ENCODE peak calls at places on chromosomes 6 and 20, in ten cellular contexts. V is neuronal stem cell, J is tibial nerve, E is HepG2, D is cardiac muscle cell, O is lower lobe of right lung, W is GM23248, U is heart right ventricle, B is PC-3, X is H9. Q is an unnamed sample.
A peak's percentile ranks its signal among the peaks of the same experiment; 100 is the strongest.

GRCh38 chr6:34593741-34594140 is 37.6 kb upstream of the SPDEF start:
- DNase-seq in X (no peak), E (no peak), B (no peak), O (no peak), V (no peak), W (no peak), D (no peak), J (no peak), U (no peak), Q (no peak)

GRCh38 chr6:23890543-23891227 is 235.3 kb upstream of the NRSN1 start:
- DNase-seq in J (no peak), X (no peak), D (peak; percentile 21), E (no peak), V (no peak), O (no peak), B (peak; percentile 47), U (no peak), W (peak; percentile 52), Q (no peak)

GRCh38 chr6:5294392-5295211 is 33.3 kb downstream of the FARS2 start:
- DNase-seq in W (no peak), J (no peak), B (no peak), D (no peak), X (no peak), V (no peak), E (no peak), O (no peak), U (no peak), Q (no peak)

GRCh38 chr6:13812359-13812642 is 2.1 kb downstream of the MCUR1 start:
- DNase-seq in D (no peak), B (no peak), X (no peak), U (no peak), V (no peak), W (no peak), E (no peak), O (no peak), J (no peak), Q (no peak)

GRCh38 chr20:51354769-51355319 is 187.7 kb downstream of the NFATC2 start:
- DNase-seq in X (no peak), U (no peak), B (peak; percentile 98), E (no peak), W (peak; percentile 82), D (no peak), V (no peak), J (no peak), O (no peak), Q (no peak)

GRCh38 chr20:52539891-52540290 is 348.3 kb upstream of the ZFP64 start:
- DNase-seq in D (no peak), V (no peak), E (no peak), U (no peak), W (no peak), B (peak; percentile 23), J (no peak), X (no peak), O (no peak), Q (no peak)

GRCh38 chr20:10922941-10923340 is 249.1 kb upstream of the JAG1 start:
- DNase-seq in J (no peak), B (peak; percentile 97), D (peak; percentile 90), E (no peak), V (no peak), U (no peak), W (peak; percentile 80), O (no peak), X (no peak), Q (no peak)

GRCh38 chr6:23394699-23395098 is 731.3 kb upstream of the NRSN1 start:
- DNase-seq in X (no peak), V (no peak), W (no peak), E (no peak), U (no peak), O (no peak), J (no peak), B (no peak), D (peak; percentile 1), Q (no peak)

GRCh38 chr6:6714498-6715360 is 126.2 kb downstream of the LY86 start:
- DNase-seq in V (no peak), O (no peak), X (no peak), W (no peak), B (no peak), E (no peak), J (no peak), U (no peak), D (no peak), Q (no peak)

GRCh38 chr6:78605909-78606446 is 261.4 kb upstream of the IRAK1BP1 start:
- DNase-seq in J (no peak), X (no peak), W (peak; percentile 86), E (no peak), U (no peak), B (peak; percentile 77), O (no peak), D (peak; percentile 76), V (no peak), Q (no peak)

GRCh38 chr20:33994624-33994913 is 858 bp downstream of the RALY start:
- DNase-seq in X (no peak), O (no peak), D (no peak), W (no peak), E (no peak), J (no peak), U (no peak), B (no peak), V (no peak), Q (no peak)

GRCh38 chr20:33995053-33995816 is 1.5 kb downstream of the RALY start:
- DNase-seq in J (no peak), X (no peak), V (no peak), W (peak; percentile 60), D (peak; percentile 35), U (no peak), E (no peak), O (no peak), B (no peak), Q (no peak)

GRCh38 chr20:34004227-34004626 is 10.5 kb downstream of the RALY start:
- DNase-seq in O (no peak), W (no peak), B (no peak), U (no peak), D (no peak), E (no peak), V (no peak), J (no peak), X (no peak), Q (no peak)

GRCh38 chr20:34001378-34001777 is 7.7 kb downstream of the RALY start:
- DNase-seq in W (no peak), O (no peak), B (no peak), E (no peak), U (no peak), D (no peak), J (no peak), V (no peak), X (no peak), Q (no peak)

DNA sequence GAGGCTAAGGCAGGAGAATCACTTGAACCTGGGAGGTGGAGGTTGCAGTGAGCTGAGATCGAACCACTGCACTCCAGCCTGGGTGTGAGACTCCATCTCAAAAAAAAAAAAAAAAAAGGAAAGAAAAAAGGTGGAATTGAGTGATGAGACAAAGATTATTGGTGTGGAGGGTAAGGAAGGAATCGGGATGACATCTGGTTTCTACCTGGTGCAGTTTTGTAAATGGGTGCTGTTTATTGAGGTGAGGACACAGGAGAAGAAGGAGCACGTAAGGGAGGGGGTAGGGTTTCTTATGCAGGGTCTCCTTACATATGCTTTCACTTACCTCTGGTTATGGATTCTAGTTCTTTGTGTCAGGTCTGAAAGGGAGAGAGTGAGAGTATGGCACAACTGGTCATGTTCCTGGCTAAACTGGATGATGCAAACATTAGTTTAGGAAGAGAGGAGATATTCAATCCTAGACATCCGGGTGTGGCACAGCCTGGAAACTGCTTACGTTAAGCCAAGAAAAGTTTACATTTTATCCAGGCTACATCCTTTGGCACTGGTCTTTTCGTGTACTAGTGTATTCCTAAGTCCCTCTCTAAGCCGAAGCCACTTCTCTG is 5.4 kb downstream of the RALY start:
- DNase-seq in X (no peak), O (no peak), D (no peak), U (no peak), W (peak; percentile 22), V (no peak), J (no peak), E (no peak), B (no peak), Q (no peak)
- H3K4me1 ChIP-seq in X (peaks cover 9% of the 10 kb centered on the region), O (peaks cover 87% of the 10 kb centered on the region), D (peaks cover 10% of the 10 kb centered on the region), U (peaks cover 77% of the 10 kb centered on the region), W (peaks cover 16% of the 10 kb centered on the region), V (peaks cover 13% of the 10 kb centered on the region), J (peaks cover 42% of the 10 kb centered on the region), E (peaks cover 92% of the 10 kb centered on the region), B (peaks cover 9% of the 10 kb centered on the region), Q (peaks cover 42% of the 10 kb centered on the region)

GRCh38 chr6:117617766-117618035 is 15.4 kb upstream of the GOPC start:
- DNase-seq in O (no peak), V (no peak), W (no peak), B (no peak), X (no peak), J (no peak), D (no peak), U (no peak), E (no peak), Q (no peak)
- H3K4me1 ChIP-seq in O (no peaks in the 10 kb centered on the region), V (no peaks in the 10 kb centered on the region), W (peaks cover 10% of the 10 kb centered on the region), B (no peaks in the 10 kb centered on the region), X (peaks cover 2% of the 10 kb centered on the region), J (no peaks in the 10 kb centered on the region), D (no peaks in the 10 kb centered on the region), U (no peaks in the 10 kb centered on the region), E (no peaks in the 10 kb centered on the region), Q (no peaks in the 10 kb centered on the region)

GRCh38 chr20:23010096-23010495 is 25.0 kb upstream of the SSTR4 start:
- DNase-seq in X (no peak), B (no peak), E (no peak), V (no peak), O (no peak), W (no peak), J (no peak), U (no peak), D (no peak), Q (no peak)

GRCh38 chr20:23007462-23007861 is 27.6 kb upstream of the SSTR4 start:
- DNase-seq in B (no peak), W (no peak), J (no peak), U (no peak), X (no peak), O (no peak), V (no peak), E (no peak), D (no peak), Q (no peak)

GRCh38 chr20:23007886-23008285 is 27.2 kb upstream of the SSTR4 start:
- DNase-seq in D (no peak), B (no peak), U (no peak), V (no peak), X (no peak), W (no peak), J (no peak), E (no peak), O (no peak), Q (no peak)

GRCh38 chr20:23009636-23010035 is 25.5 kb upstream of the SSTR4 start:
- DNase-seq in O (no peak), W (peak; percentile 50), D (peak; percentile 10), E (no peak), V (no peak), U (no peak), X (no peak), B (peak; percentile 42), J (no peak), Q (no peak)

GRCh38 chr20:23008673-23009072 is 26.4 kb upstream of the SSTR4 start:
- DNase-seq in X (no peak), V (no peak), U (no peak), O (no peak), B (peak; percentile 28), D (no peak), W (peak; percentile 23), J (no peak), E (no peak), Q (no peak)
- H3K4me1 ChIP-seq in X (peaks cover 5% of the 10 kb centered on the region), V (no peaks in the 10 kb centered on the region), U (no peaks in the 10 kb centered on the region), O (no peaks in the 10 kb centered on the region), B (peaks cover 10% of the 10 kb centered on the region), D (peaks cover 17% of the 10 kb centered on the region), W (peaks cover 6% of the 10 kb centered on the region), J (no peaks in the 10 kb centered on the region), E (no peaks in the 10 kb centered on the region), Q (no peaks in the 10 kb centered on the region)

GRCh38 chr6:129493396-129493902 is 216.5 kb downstream of the ARHGAP18 start:
- DNase-seq in U (no peak), V (no peak), O (no peak), B (peak; percentile 67), X (no peak), W (peak; percentile 75), E (peak; percentile 23), J (no peak), D (no peak), Q (no peak)
- H3K4me1 ChIP-seq in U (peaks cover 50% of the 10 kb centered on the region), V (no peaks in the 10 kb centered on the region), O (peaks cover 23% of the 10 kb centered on the region), B (peaks cover 67% of the 10 kb centered on the region), X (no peaks in the 10 kb centered on the region), W (peaks cover 67% of the 10 kb centered on the region), E (peaks cover 16% of the 10 kb centered on the region), J (peaks cover 20% of the 10 kb centered on the region), D (peaks cover 10% of the 10 kb centered on the region), Q (peaks cover 44% of the 10 kb centered on the region)